ENCODE peak calls at places on chromosomes 3 and 15, in eight cellular contexts. H is colonic mucosa; F is A549; O is psoas muscle; K is breast epithelium; Q is CD8-positive, alpha-beta memory T cell; N is stomach; D is upper lobe of left lung. Y is an unnamed sample. For H3K9me3, the result is how much of the 10 kb centered on the place peaks cover.

GRCh38 chr15:43648649-43649429 is at the start of gene CATSPER2:
- DNase-seq in H (no peak), F (no peak), O (no peak), K (no peak), Q (no peak), N (no peak), D (no peak), Y (no peak)

GRCh38 chr15:64732156-64732860 is 43.1 kb downstream of the RBPMS2 start:
- DNase-seq in H (no peak), F (no peak), O (no peak), K (no peak), Q (no peak), N (no peak), D (no peak), Y (no peak)

GRCh38 chr3:187112934-187113793 is 26.1 kb downstream of the RPL39L start:
- DNase-seq in H (no peak), F (no peak), O (no peak), K (no peak), Q (no peak), N (no peak), D (no peak), Y (no peak)

GRCh38 chr3:37862712-37863551 is 1.3 kb downstream of the CTDSPL start:
- DNase-seq in H (peak), F (no peak), O (peak), K (no peak), Q (no peak), N (no peak), D (peak), Y (no peak)

GRCh38 chr3:25386686-25387271 is 41.3 kb upstream of the RARB start:
- DNase-seq in H (no peak), F (no peak), O (no peak), K (no peak), Q (no peak), N (no peak), D (no peak), Y (no peak)

GRCh38 chr3:134601539-134602439 is 49.0 kb downstream of the KY start:
- DNase-seq in H (no peak), F (no peak), O (no peak), K (no peak), Q (no peak), N (no peak), D (no peak), Y (no peak)

GRCh38 chr3:32374788-32375595 is 16.7 kb upstream of the CMTM7 start:
- DNase-seq in H (peak), F (peak), O (no peak), K (no peak), Q (peak), N (peak), D (peak), Y (no peak)

GRCh38 chr3:72134989-72135451 is 350.1 kb upstream of the PROK2 start:
- DNase-seq in H (no peak), F (no peak), O (no peak), K (no peak), Q (no peak), N (no peak), D (no peak), Y (no peak)

GRCh38 chr3:58487140-58487886 is 4.6 kb upstream of the KCTD6 start:
- DNase-seq in H (no peak), F (no peak), O (peak), K (no peak), Q (no peak), N (no peak), D (no peak), Y (no peak)

GRCh38 chr3:107366766-107367165 is 10.5 kb upstream of the CCDC54 start:
- DNase-seq in H (no peak), F (no peak), O (no peak), K (no peak), Q (no peak), N (no peak), D (no peak), Y (no peak)

GRCh38 chr3:189100866-189101265 is 70.9 kb upstream of the TPRG1 start:
- DNase-seq in H (no peak), F (no peak), O (no peak), K (no peak), Q (no peak), N (no peak), D (no peak), Y (no peak)

GRCh38 chr3:13769422-13769821 is 110.4 kb downstream of the WNT7A start:
- DNase-seq in H (no peak), F (no peak), O (no peak), K (no peak), Q (no peak), N (peak), D (peak), Y (no peak)

GRCh38 chr3:79517766-79518413 is 249.9 kb downstream of the ROBO1 start:
- DNase-seq in H (no peak), F (no peak), O (no peak), K (no peak), Q (no peak), N (no peak), D (no peak), Y (no peak)

GRCh38 chr3:141372656-141373055 is 4.4 kb downstream of the ZBTB38 start:
- DNase-seq in H (no peak), F (no peak), O (no peak), K (no peak), Q (no peak), N (no peak), D (no peak), Y (no peak)

GRCh38 chr15:32657198-32657886 is 15.8 kb downstream of the SCG5 start:
- DNase-seq in H (no peak), F (no peak), O (no peak), K (no peak), Q (no peak), N (peak), D (peak), Y (no peak)

GRCh38 chr15:58473720-58474119 is 41.9 kb downstream of the LIPC start:
- DNase-seq in H (no peak), F (peak), O (no peak), K (no peak), Q (no peak), N (no peak), D (no peak), Y (no peak)

GRCh38 chr3:148943531-148944200 is 47.7 kb upstream of the GYG1 start:
- DNase-seq in H (peak), F (peak), O (no peak), K (no peak), Q (no peak), N (no peak), D (no peak), Y (no peak)

GRCh38 chr3:97949743-97950142 is 22.5 kb downstream of the RIOX2 start:
- DNase-seq in H (no peak), F (no peak), O (no peak), K (no peak), Q (no peak), N (no peak), D (no peak), Y (no peak)

GRCh38 chr3:187274977-187275338 is 16.6 kb downstream of the MASP1 start:
- DNase-seq in H (no peak), F (no peak), O (no peak), K (no peak), Q (no peak), N (no peak), D (no peak), Y (no peak)

GRCh38 chr15:28094732-28095521 is 4.2 kb downstream of the OCA2 start:
- DNase-seq in H (peak), F (no peak), O (peak), K (no peak), Q (peak), N (peak), D (peak), Y (peak)

GRCh38 chr3:88059380-88060160 is 515 bp downstream of the ZNF654 start:
- DNase-seq in H (peak), F (peak), O (no peak), K (no peak), Q (no peak), N (no peak), D (peak), Y (no peak)

GRCh38 chr3:100210777-100211145 is 50.0 kb upstream of the TBC1D23 start:
- DNase-seq in H (no peak), F (no peak), O (no peak), K (no peak), Q (no peak), N (no peak), D (no peak), Y (no peak)

GRCh38 chr15:28896944-28897343 is 11.2 kb downstream of the APBA2 start:
- DNase-seq in H (no peak), F (no peak), O (no peak), K (no peak), Q (no peak), N (no peak), D (no peak), Y (no peak)

GRCh38 chr15:92619380-92620101 is 36.0 kb downstream of the FAM174B start:
- DNase-seq in H (no peak), F (no peak), O (no peak), K (peak), Q (no peak), N (no peak), D (no peak), Y (no peak)

DNA sequence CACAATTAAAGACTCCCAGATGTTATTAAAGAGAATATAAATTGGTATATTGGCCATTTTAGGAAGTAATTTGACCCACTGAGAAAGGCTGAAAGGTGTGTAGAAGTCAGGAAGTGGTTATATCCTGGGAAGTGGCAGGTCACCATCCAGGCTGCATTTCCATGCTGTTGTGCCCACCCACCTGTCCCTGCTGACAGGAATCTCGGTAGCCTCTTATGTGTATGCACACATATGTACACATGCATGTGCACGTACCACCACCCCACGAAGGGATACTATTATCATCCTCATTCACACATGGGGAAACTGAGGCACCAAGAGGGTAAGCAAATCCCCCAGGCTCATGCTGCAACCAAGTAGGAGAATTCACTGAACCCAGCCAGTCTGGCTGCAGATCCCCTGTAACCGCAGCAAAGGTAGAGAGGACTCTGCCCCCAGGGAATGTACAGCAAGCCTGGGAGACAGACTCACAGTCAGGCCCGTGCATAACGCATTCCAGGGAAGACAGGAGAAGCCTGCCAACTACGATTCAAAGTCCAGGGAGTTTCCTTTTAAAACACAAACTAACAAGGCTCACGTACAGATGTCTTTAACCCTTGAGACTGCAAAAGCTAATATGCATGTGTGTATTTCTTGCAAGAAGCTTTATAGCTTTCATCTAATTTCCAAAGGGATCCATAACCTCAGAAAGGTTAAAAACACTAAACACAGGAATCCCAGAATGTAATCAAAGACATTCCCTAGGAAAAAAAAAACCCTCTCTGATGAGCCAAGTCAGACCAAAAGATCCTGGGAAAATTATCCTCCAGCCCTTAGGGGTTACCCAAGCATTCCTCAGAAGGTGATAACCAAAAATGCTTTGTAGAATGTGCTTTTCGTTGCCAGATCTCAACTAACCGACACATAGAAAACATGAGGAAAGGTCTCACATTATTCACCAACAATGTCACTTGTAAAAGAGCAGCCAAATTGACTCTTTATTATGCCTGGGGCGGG is 129.6 kb downstream of the ADAMTS17 start:
- DNase-seq in H (peak), F (no peak), O (no peak), K (no peak), Q (no peak), N (no peak), D (no peak), Y (no peak)
- H3K27ac ChIP-seq in H (peak), F (no peak), O (no peak), K (no peak), Q (no peak), N (no peak), D (no peak), Y (no peak)

DNA sequence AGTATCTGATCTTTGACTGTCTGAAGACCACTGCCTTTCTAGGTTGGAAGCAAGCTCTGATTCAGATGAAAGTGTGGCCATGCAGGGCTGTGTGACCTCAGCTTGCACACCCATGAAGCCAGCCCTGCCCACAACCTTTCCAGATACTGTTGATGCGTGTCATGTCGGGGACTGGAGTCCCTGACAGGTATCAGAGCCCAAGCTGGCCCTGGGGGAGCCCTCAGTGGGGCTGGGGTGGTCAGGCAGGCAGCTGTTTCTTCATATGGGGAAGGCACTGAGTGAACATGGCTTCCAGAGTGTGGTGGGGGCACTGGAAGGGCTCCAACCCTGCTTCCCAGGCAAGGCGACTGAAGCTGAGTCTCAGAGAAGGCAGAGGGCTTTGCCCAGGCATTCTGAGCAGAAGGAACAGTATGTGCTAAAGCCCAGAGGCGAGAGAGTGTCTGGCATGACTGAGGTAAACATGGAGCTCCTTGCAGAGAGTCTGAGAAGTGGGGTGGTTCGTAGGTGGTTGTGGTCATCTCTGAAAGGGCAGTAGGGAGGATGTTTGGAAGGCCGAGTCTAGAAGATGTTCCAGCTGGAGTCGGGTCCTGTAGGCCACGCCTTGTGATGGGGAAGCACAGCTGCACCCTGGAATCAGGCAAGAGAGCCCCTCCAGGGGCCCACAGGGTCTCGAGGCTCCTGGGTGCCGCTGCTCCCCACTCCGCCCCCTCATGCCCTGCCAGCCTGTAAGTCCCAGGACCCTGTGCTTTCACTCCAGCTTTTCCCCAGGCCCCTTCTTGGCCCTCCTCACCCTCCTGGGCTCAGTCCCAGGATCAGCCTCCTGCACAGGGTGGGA is 122.3 kb downstream of the EEFSEC start:
- DNase-seq in H (no peak), F (no peak), O (no peak), K (no peak), Q (no peak), N (no peak), D (no peak), Y (no peak)
- H3K4me3 ChIP-seq in H (no peak), F (no peak), O (no peak), K (no peak), Q (no peak), N (no peak), D (no peak), Y (no peak)

GRCh38 chr3:29064085-29064484 is 216.8 kb upstream of the RBMS3 start:
- DNase-seq in H (no peak), F (no peak), O (no peak), K (no peak), Q (no peak), N (no peak), D (no peak), Y (no peak)
- H3K9me3 ChIP-seq in H (under half), F (under half), O (under half), K (under half), Q (under half), N (under half), D (under half), Y (under half)

DNA sequence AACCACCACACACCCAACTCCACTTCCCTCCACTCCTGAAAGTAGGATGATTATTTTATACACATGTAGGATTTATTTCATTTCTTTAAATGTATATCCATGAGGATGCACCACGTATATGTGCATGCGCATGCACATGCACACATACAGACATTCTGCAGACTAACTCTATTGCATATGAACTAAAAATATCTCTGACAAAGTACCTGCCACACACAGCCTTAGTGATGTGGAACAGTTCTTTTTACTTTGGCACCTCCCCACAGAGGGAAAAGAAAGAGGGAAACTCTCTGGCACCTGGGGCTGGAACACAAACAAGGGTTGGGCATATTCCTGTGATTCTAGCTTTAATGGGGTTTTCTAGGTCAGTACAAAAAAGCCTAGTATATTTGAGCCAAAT is 138.2 kb downstream of the CLASP2 start:
- DNase-seq in H (no peak), F (no peak), O (no peak), K (no peak), Q (no peak), N (no peak), D (no peak), Y (no peak)
- H3K27ac ChIP-seq in H (peak), F (peak), O (no peak), K (no peak), Q (no peak), N (no peak), D (no peak), Y (no peak)

Y was measured in Peyer's patch.